ENCODE peak calls at places on chromosomes 1 and 21, in eight cellular contexts. One of them, this sample, is unnamed.

GRCh38 chr1:30727796-30728195 is 4.4 kb upstream of the MATN1 start:
- DNase-seq in CD4-positive, CD25-positive, alpha-beta regulatory T cell: no peak
- DNase-seq in astrocyte of the spinal cord: peak
- DNase-seq in IMR-90: peak
- DNase-seq in GM12892: no peak
- DNase-seq in NCI-H774: no peak
- DNase-seq in HCEC 1CT: no peak
- DNase-seq in T-helper 9 cell: no peak
- DNase-seq in this sample: no peak

GRCh38 chr21:18959817-18960216 is 556.2 kb upstream of the TMPRSS15 start:
- DNase-seq in CD4-positive, CD25-positive, alpha-beta regulatory T cell: no peak
- DNase-seq in astrocyte of the spinal cord: no peak
- DNase-seq in IMR-90: no peak
- DNase-seq in GM12892: no peak
- DNase-seq in NCI-H774: no peak
- DNase-seq in HCEC 1CT: no peak
- DNase-seq in T-helper 9 cell: no peak
- DNase-seq in this sample: no peak

GRCh38 chr1:221268295-221268694 is 389.1 kb downstream of the HLX start:
- DNase-seq in CD4-positive, CD25-positive, alpha-beta regulatory T cell: no peak
- DNase-seq in astrocyte of the spinal cord: peak
- DNase-seq in IMR-90: peak
- DNase-seq in GM12892: no peak
- DNase-seq in NCI-H774: no peak
- DNase-seq in HCEC 1CT: peak
- DNase-seq in T-helper 9 cell: no peak
- DNase-seq in this sample: no peak

GRCh38 chr1:9658186-9658585 is 6.7 kb downstream of the PIK3CD start:
- DNase-seq in CD4-positive, CD25-positive, alpha-beta regulatory T cell: no peak
- DNase-seq in astrocyte of the spinal cord: no peak
- DNase-seq in IMR-90: no peak
- DNase-seq in GM12892: no peak
- DNase-seq in NCI-H774: no peak
- DNase-seq in HCEC 1CT: no peak
- DNase-seq in T-helper 9 cell: no peak
- DNase-seq in this sample: no peak

GRCh38 chr1:117512728-117513321 is 93.0 kb upstream of the TENT5C start:
- DNase-seq in CD4-positive, CD25-positive, alpha-beta regulatory T cell: peak
- DNase-seq in astrocyte of the spinal cord: peak
- DNase-seq in IMR-90: peak
- DNase-seq in GM12892: no peak
- DNase-seq in NCI-H774: no peak
- DNase-seq in HCEC 1CT: peak
- DNase-seq in T-helper 9 cell: no peak
- DNase-seq in this sample: no peak

GRCh38 chr1:216902669-216903388 is 179.6 kb upstream of the ESRRG start:
- DNase-seq in CD4-positive, CD25-positive, alpha-beta regulatory T cell: no peak
- DNase-seq in astrocyte of the spinal cord: peak
- DNase-seq in IMR-90: peak
- DNase-seq in GM12892: no peak
- DNase-seq in NCI-H774: peak
- DNase-seq in HCEC 1CT: peak
- DNase-seq in T-helper 9 cell: no peak
- DNase-seq in this sample: peak

GRCh38 chr1:92299477-92300125 is 742 bp downstream of the RPAP2 start:
- DNase-seq in CD4-positive, CD25-positive, alpha-beta regulatory T cell: no peak
- DNase-seq in astrocyte of the spinal cord: peak
- DNase-seq in IMR-90: no peak
- DNase-seq in GM12892: no peak
- DNase-seq in NCI-H774: no peak
- DNase-seq in HCEC 1CT: no peak
- DNase-seq in T-helper 9 cell: no peak
- DNase-seq in this sample: no peak

GRCh38 chr1:207826557-207827487 is 75.0 kb downstream of the CD46 start:
- DNase-seq in CD4-positive, CD25-positive, alpha-beta regulatory T cell: no peak
- DNase-seq in astrocyte of the spinal cord: no peak
- DNase-seq in IMR-90: no peak
- DNase-seq in GM12892: no peak
- DNase-seq in NCI-H774: no peak
- DNase-seq in HCEC 1CT: peak
- DNase-seq in T-helper 9 cell: no peak
- DNase-seq in this sample: peak

GRCh38 chr1:8121261-8122159 is 95.4 kb upstream of the ERRFI1 start:
- DNase-seq in CD4-positive, CD25-positive, alpha-beta regulatory T cell: no peak
- DNase-seq in astrocyte of the spinal cord: peak
- DNase-seq in IMR-90: peak
- DNase-seq in GM12892: no peak
- DNase-seq in NCI-H774: no peak
- DNase-seq in HCEC 1CT: peak
- DNase-seq in T-helper 9 cell: no peak
- DNase-seq in this sample: no peak

GRCh38 chr1:25945756-25946155 is 39.5 kb upstream of the STMN1 start:
- DNase-seq in CD4-positive, CD25-positive, alpha-beta regulatory T cell: no peak
- DNase-seq in astrocyte of the spinal cord: no peak
- DNase-seq in IMR-90: no peak
- DNase-seq in GM12892: no peak
- DNase-seq in NCI-H774: no peak
- DNase-seq in HCEC 1CT: no peak
- DNase-seq in T-helper 9 cell: no peak
- DNase-seq in this sample: no peak

GRCh38 chr1:153548722-153549695 is at the start of gene S100A3:
- DNase-seq in CD4-positive, CD25-positive, alpha-beta regulatory T cell: no peak
- DNase-seq in astrocyte of the spinal cord: peak
- DNase-seq in IMR-90: peak
- DNase-seq in GM12892: no peak
- DNase-seq in NCI-H774: no peak
- DNase-seq in HCEC 1CT: peak
- DNase-seq in T-helper 9 cell: no peak
- DNase-seq in this sample: no peak

GRCh38 chr1:147493349-147493748 is 48.0 kb upstream of the BCL9 start:
- DNase-seq in CD4-positive, CD25-positive, alpha-beta regulatory T cell: no peak
- DNase-seq in astrocyte of the spinal cord: no peak
- DNase-seq in IMR-90: no peak
- DNase-seq in GM12892: no peak
- DNase-seq in NCI-H774: no peak
- DNase-seq in HCEC 1CT: no peak
- DNase-seq in T-helper 9 cell: no peak
- DNase-seq in this sample: no peak

GRCh38 chr21:15848632-15849031 is 118.8 kb downstream of the USP25 start:
- DNase-seq in CD4-positive, CD25-positive, alpha-beta regulatory T cell: no peak
- DNase-seq in astrocyte of the spinal cord: peak
- DNase-seq in IMR-90: peak
- DNase-seq in GM12892: no peak
- DNase-seq in NCI-H774: no peak
- DNase-seq in HCEC 1CT: peak
- DNase-seq in T-helper 9 cell: no peak
- DNase-seq in this sample: no peak

GRCh38 chr1:169466259-169467230 is 19.2 kb downstream of the SLC19A2 start:
- DNase-seq in CD4-positive, CD25-positive, alpha-beta regulatory T cell: peak
- DNase-seq in astrocyte of the spinal cord: peak
- DNase-seq in IMR-90: peak
- DNase-seq in GM12892: no peak
- DNase-seq in NCI-H774: no peak
- DNase-seq in HCEC 1CT: peak
- DNase-seq in T-helper 9 cell: no peak
- DNase-seq in this sample: no peak

GRCh38 chr1:231317306-231318014 is 20.2 kb downstream of the EXOC8 start:
- DNase-seq in CD4-positive, CD25-positive, alpha-beta regulatory T cell: no peak
- DNase-seq in astrocyte of the spinal cord: no peak
- DNase-seq in IMR-90: no peak
- DNase-seq in GM12892: no peak
- DNase-seq in NCI-H774: no peak
- DNase-seq in HCEC 1CT: no peak
- DNase-seq in T-helper 9 cell: no peak
- DNase-seq in this sample: no peak

GRCh38 chr1:39117985-39118384 is 86.5 kb upstream of the MACF1 start:
- DNase-seq in CD4-positive, CD25-positive, alpha-beta regulatory T cell: no peak
- DNase-seq in astrocyte of the spinal cord: no peak
- DNase-seq in IMR-90: no peak
- DNase-seq in GM12892: no peak
- DNase-seq in NCI-H774: no peak
- DNase-seq in HCEC 1CT: no peak
- DNase-seq in T-helper 9 cell: no peak
- DNase-seq in this sample: no peak

GRCh38 chr1:1804301-1804700 is 26.0 kb upstream of the NADK start:
- DNase-seq in CD4-positive, CD25-positive, alpha-beta regulatory T cell: no peak
- DNase-seq in astrocyte of the spinal cord: no peak
- DNase-seq in IMR-90: no peak
- DNase-seq in GM12892: no peak
- DNase-seq in NCI-H774: no peak
- DNase-seq in HCEC 1CT: no peak
- DNase-seq in T-helper 9 cell: no peak
- DNase-seq in this sample: no peak

GRCh38 chr1:15515026-15515663 is 8.9 kb downstream of the CASP9 start:
- DNase-seq in CD4-positive, CD25-positive, alpha-beta regulatory T cell: no peak
- DNase-seq in astrocyte of the spinal cord: no peak
- DNase-seq in IMR-90: no peak
- DNase-seq in GM12892: no peak
- DNase-seq in NCI-H774: no peak
- DNase-seq in HCEC 1CT: peak
- DNase-seq in T-helper 9 cell: no peak
- DNase-seq in this sample: no peak

GRCh38 chr1:151199860-151200581 is 1.7 kb downstream of the PIP5K1A start:
- DNase-seq in CD4-positive, CD25-positive, alpha-beta regulatory T cell: no peak
- DNase-seq in astrocyte of the spinal cord: peak
- DNase-seq in IMR-90: peak
- DNase-seq in GM12892: no peak
- DNase-seq in NCI-H774: no peak
- DNase-seq in HCEC 1CT: peak
- DNase-seq in T-helper 9 cell: no peak
- DNase-seq in this sample: no peak

GRCh38 chr21:31282095-31282709 is 61.9 kb downstream of the TIAM1 start:
- DNase-seq in CD4-positive, CD25-positive, alpha-beta regulatory T cell: no peak
- DNase-seq in astrocyte of the spinal cord: peak
- DNase-seq in IMR-90: peak
- DNase-seq in GM12892: no peak
- DNase-seq in NCI-H774: no peak
- DNase-seq in HCEC 1CT: no peak
- DNase-seq in T-helper 9 cell: no peak
- DNase-seq in this sample: no peak

This sample was measured in LNCaP clone FGC.